ENCODE peak calls at places on chromosomes 2 and 18, in ten cellular contexts. S is endothelial cell of umbilical vein; R is psoas muscle; B is cardiac muscle cell; M is CD8-positive, alpha-beta memory T cell; H is colonic mucosa; C is sigmoid colon; F is right cardiac atrium; W is GM23248; D is adrenal gland. N is an unnamed sample. For H3K4me1, the result is how much of the 10 kb centered on the place peaks cover.

GRCh38 chr2:182946949-182947348 is 80.5 kb upstream of the FRZB start:
- DNase-seq in S (peak), R (no peak), B (no peak), M (no peak), H (peak), C (no peak), F (no peak), W (no peak), D (no peak), N (peak)

GRCh38 chr18:33034941-33035340 is 262.1 kb upstream of the KLHL14 start:
- DNase-seq in S (peak), R (no peak), B (no peak), M (no peak), H (no peak), C (no peak), F (no peak), W (no peak), D (no peak), N (no peak)

GRCh38 chr2:152693033-152693432 is 24.2 kb downstream of the PRPF40A start:
- DNase-seq in S (no peak), R (no peak), B (no peak), M (no peak), H (no peak), C (no peak), F (no peak), W (no peak), D (no peak), N (no peak)

GRCh38 chr2:80473806-80474205 is 169.3 kb upstream of the LRRTM1 start:
- DNase-seq in S (no peak), R (no peak), B (no peak), M (no peak), H (no peak), C (no peak), F (no peak), W (no peak), D (no peak), N (no peak)

GRCh38 chr2:226797989-226798421 is 1.6 kb downstream of the IRS1 start:
- DNase-seq in S (no peak), R (peak), B (no peak), M (no peak), H (peak), C (peak), F (peak), W (peak), D (peak), N (no peak)

GRCh38 chr18:6816154-6816553 is 86.6 kb downstream of the ARHGAP28 start:
- DNase-seq in S (no peak), R (no peak), B (no peak), M (no peak), H (no peak), C (no peak), F (no peak), W (no peak), D (no peak), N (no peak)

GRCh38 chr2:239062743-239063142 is 214.9 kb downstream of the TWIST2 start:
- DNase-seq in S (no peak), R (peak), B (no peak), M (no peak), H (no peak), C (no peak), F (no peak), W (no peak), D (no peak), N (no peak)

GRCh38 chr2:81073412-81073811 is 768.9 kb upstream of the LRRTM1 start:
- DNase-seq in S (no peak), R (no peak), B (no peak), M (no peak), H (no peak), C (no peak), F (no peak), W (no peak), D (no peak), N (no peak)

GRCh38 chr18:62420513-62421209 is 95.6 kb downstream of the TNFRSF11A start:
- DNase-seq in S (peak), R (no peak), B (no peak), M (peak), H (peak), C (no peak), F (no peak), W (peak), D (no peak), N (peak)

DNA sequence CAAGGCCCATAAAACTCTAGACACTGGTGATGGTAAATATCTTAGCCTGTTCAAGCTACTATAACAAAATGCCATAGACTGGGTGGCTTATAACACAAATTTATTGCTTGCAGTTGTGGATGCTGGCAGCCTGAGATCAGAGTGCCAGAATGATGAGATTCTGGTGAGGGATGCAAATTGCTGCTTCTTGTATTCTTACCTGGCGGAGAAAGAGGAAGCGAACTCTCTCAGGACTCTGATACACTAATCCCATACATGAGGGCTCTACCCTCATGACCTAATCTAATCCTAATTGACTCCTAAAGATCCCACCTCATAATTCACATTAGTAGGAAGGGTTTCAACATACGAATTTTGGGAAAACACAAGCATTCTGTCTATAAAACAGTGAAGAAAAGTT is 4.6 kb upstream of the IER3IP1 start:
- DNase-seq in S (no peak), R (no peak), B (no peak), M (no peak), H (no peak), C (no peak), F (no peak), W (no peak), D (no peak), N (no peak)
- H3K4me3 ChIP-seq in S (no peak), R (no peak), B (no peak), M (no peak), H (no peak), C (no peak), F (no peak), W (no peak), D (no peak), N (no peak)

GRCh38 chr2:55111570-55112228 is 61.4 kb upstream of the RTN4 start:
- DNase-seq in S (peak), R (peak), B (peak), M (no peak), H (no peak), C (peak), F (peak), W (peak), D (peak), N (no peak)
- H3K4me1 ChIP-seq in S (under half), R (under half), B (half or more), M (under half), H (under half), C (half or more), F (under half), W (half or more), D (under half), N (under half)

GRCh38 chr2:171522057-171522803 is at the start of gene CYBRD1:
- DNase-seq in S (peak), R (peak), B (peak), M (no peak), H (peak), C (peak), F (peak), W (peak), D (peak), N (peak)
- H3K27ac ChIP-seq in S (peak), R (peak), B (no peak), M (peak), H (peak), C (peak), F (peak), W (peak), D (peak), N (peak)

DNA sequence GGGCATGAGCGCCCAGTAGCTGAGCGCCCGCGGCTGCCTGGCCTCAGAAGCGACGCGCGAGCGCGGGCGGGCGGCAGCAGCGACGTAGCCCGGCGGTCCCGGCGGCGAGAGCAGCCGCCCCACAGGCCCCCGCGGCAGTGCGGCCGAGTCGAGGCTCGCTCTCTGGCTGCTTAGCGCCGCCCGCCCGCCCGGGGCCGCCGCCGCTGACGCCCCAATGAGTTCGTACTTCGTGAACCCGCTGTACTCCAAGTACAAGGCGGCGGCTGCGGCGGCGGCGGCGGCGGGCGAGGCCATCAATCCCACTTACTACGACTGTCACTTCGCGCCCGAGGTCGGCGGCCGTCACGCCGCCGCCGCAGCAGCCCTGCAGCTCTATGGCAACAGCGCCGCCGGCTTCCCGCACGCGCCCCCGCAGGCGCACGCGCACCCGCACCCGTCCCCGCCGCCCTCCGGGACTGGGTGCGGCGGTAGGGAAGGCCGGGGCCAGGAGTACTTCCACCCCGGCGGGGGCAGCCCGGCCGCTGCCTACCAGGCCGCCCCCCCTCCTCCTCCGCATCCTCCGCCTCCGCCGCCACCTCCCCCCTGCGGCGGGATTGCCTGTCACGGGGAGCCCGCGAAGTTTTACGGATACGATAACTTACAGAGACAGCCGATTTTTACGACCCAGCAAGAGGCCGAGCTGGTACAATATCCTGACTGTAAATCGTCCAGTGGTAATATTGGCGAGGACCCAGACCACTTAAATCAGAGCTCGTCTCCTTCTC is 830 bp downstream of the HOXD8 start:
- DNase-seq in S (peak), R (peak), B (peak), M (peak), H (no peak), C (peak), F (no peak), W (peak), D (peak), N (no peak)
- H3K4me3 ChIP-seq in S (peak), R (peak), B (peak), M (no peak), H (peak), C (peak), F (peak), W (peak), D (no peak), N (peak)

GRCh38 chr2:85413592-85414421 is 3.6 kb upstream of the CAPG start:
- DNase-seq in S (peak), R (no peak), B (peak), M (no peak), H (peak), C (no peak), F (peak), W (peak), D (no peak), N (no peak)
- H3K4me1 ChIP-seq in S (under half), R (under half), B (under half), M (under half), H (under half), C (under half), F (under half), W (under half), D (under half), N (under half)

GRCh38 chr2:85889648-85890281 is 975 bp upstream of the ST3GAL5 start:
- DNase-seq in S (no peak), R (peak), B (no peak), M (peak), H (peak), C (no peak), F (peak), W (peak), D (peak), N (no peak)
- H3K27ac ChIP-seq in S (peak), R (peak), B (peak), M (peak), H (peak), C (peak), F (peak), W (peak), D (peak), N (peak)

DNA sequence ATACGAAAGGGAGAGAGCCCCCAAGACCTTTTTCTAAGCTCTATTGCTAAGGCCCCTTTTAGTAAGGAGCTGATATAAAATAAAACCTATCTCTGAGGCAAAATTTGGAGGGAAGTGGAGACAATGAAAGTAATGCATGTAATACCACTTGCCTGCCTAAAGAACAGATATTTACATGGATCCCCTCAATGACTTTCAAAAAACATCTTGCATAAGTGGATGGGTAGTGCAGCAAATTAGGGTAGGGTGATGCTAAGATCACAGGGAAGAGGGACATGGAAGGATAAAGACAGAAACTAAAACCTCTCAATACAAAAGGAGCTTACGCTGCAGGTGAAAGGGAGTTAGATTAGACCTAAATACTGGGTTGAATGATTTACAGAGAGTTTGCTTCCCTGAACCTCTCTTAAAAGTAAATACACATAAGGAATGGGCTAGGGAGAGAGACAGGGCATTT is 1.1 kb downstream of the ZNF513 start:
- DNase-seq in S (no peak), R (no peak), B (no peak), M (no peak), H (no peak), C (no peak), F (no peak), W (no peak), D (no peak), N (no peak)
- H3K4me3 ChIP-seq in S (peak), R (peak), B (peak), M (peak), H (peak), C (no peak), F (peak), W (peak), D (no peak), N (peak)

N was measured in small intestine.